ENCODE peak calls at places on chromosomes 7 and 10, in eight cellular contexts. H is adrenal gland; Z is cardiac muscle cell; V is A673; X is GM23338; Q is PC-3; G is tibial artery; U is CD8-positive, alpha-beta T cell. F is an unnamed sample.
A peak's percentile ranks its signal among the peaks of the same experiment; 100 is the strongest.

GRCh38 chr7:2355079-2356008 is 717 bp downstream of the EIF3B start:
- DNase-seq in X (peak; percentile 75), H (peak; percentile 29), Q (no peak), U (no peak), V (peak; percentile 36), Z (peak; percentile 23), G (no peak), F (no peak)

GRCh38 chr7:42125321-42125720 is 111.7 kb downstream of the GLI3 start:
- DNase-seq in V (no peak), U (no peak), H (no peak), Z (no peak), G (no peak), Q (no peak), X (no peak), F (no peak)

GRCh38 chr10:87845624-87846377 is 17.5 kb downstream of the KLLN start:
- DNase-seq in Q (peak; percentile 87), V (no peak), G (no peak), Z (no peak), H (no peak), X (no peak), U (no peak), F (no peak)

GRCh38 chr10:110486680-110487410 is 10.9 kb upstream of the DUSP5 start:
- DNase-seq in X (no peak), Q (no peak), U (no peak), V (peak; percentile 38), Z (no peak), H (no peak), G (no peak), F (no peak)

GRCh38 chr10:122154733-122155366 is 116.2 kb upstream of the BTBD16 start:
- DNase-seq in G (peak; percentile 89), H (no peak), U (no peak), Z (peak; percentile 42), Q (no peak), X (peak; percentile 64), V (no peak), F (peak; percentile 58)

GRCh38 chr10:50531388-50532077 is 92.2 kb downstream of the SGMS1 start:
- DNase-seq in Z (no peak), U (no peak), V (no peak), Q (no peak), G (no peak), H (no peak), X (no peak), F (no peak)

GRCh38 chr10:101438881-101439391 is 85.0 kb downstream of the BTRC start:
- DNase-seq in X (no peak), V (no peak), G (no peak), U (no peak), H (no peak), Q (peak; percentile 45), Z (no peak), F (no peak)

GRCh38 chr10:114548662-114549061 is 109.4 kb downstream of the ABLIM1 start:
- DNase-seq in V (no peak), Z (peak; percentile 58), H (no peak), X (peak; percentile 72), Q (peak; percentile 59), G (no peak), U (no peak), F (peak; percentile 36)

GRCh38 chr10:91941426-91941825 is 17.9 kb downstream of the BTAF1 start:
- DNase-seq in G (no peak), Q (peak; percentile 12), Z (no peak), X (no peak), H (no peak), U (no peak), V (no peak), F (no peak)

GRCh38 chr10:46534828-46535524 is 21.5 kb downstream of the GPRIN2 start:
- DNase-seq in Z (no peak), G (peak; percentile 67), X (no peak), Q (no peak), V (no peak), U (no peak), H (no peak), F (no peak)

GRCh38 chr7:28575241-28575643 is 162.9 kb downstream of the CREB5 start:
- DNase-seq in Q (peak; percentile 31), U (no peak), G (no peak), V (no peak), H (no peak), Z (no peak), X (no peak), F (no peak)

GRCh38 chr7:46245587-46246111 is 324.6 kb upstream of the IGFBP3 start:
- DNase-seq in G (no peak), V (no peak), Q (no peak), X (peak; percentile 22), U (no peak), Z (no peak), H (no peak), F (no peak)

GRCh38 chr10:22340362-22341189 is 4.7 kb upstream of the SPAG6 start:
- DNase-seq in Q (peak; percentile 54), U (no peak), H (peak; percentile 67), V (peak; percentile 90), Z (peak; percentile 80), X (peak; percentile 68), G (peak; percentile 79), F (peak; percentile 52)

GRCh38 chr7:155309021-155309338 is 11.3 kb downstream of the INSIG1 start:
- DNase-seq in U (no peak), Z (no peak), V (no peak), H (no peak), Q (no peak), G (no peak), X (no peak), F (no peak)

GRCh38 chr10:110497438-110498086 is at the start of gene DUSP5:
- DNase-seq in G (peak; percentile 96), H (peak; percentile 92), Z (peak; percentile 98), Q (peak; percentile 95), X (peak; percentile 97), V (peak; percentile 98), U (peak; percentile 96), F (peak; percentile 87)

GRCh38 chr10:124733566-124734245 is 10.5 kb downstream of the FAM53B start:
- DNase-seq in H (peak; percentile 49), V (no peak), X (no peak), U (no peak), G (peak; percentile 69), Q (no peak), Z (peak; percentile 55), F (no peak)
- H3K4me1 ChIP-seq in H (peaks cover 98% of the 10 kb centered on the region), V (no peaks in the 10 kb centered on the region), X (peaks cover 26% of the 10 kb centered on the region), U (peaks cover 88% of the 10 kb centered on the region), G (peaks cover 59% of the 10 kb centered on the region), Q (peaks cover 11% of the 10 kb centered on the region), Z (peaks cover 28% of the 10 kb centered on the region), F (peaks cover 100% of the 10 kb centered on the region)

GRCh38 chr10:35545079-35545657 is 60.0 kb upstream of the GJD4 start:
- DNase-seq in Z (no peak), U (no peak), V (no peak), X (no peak), G (no peak), Q (no peak), H (no peak), F (no peak)

GRCh38 chr10:35542303-35542702 is 62.8 kb upstream of the GJD4 start:
- DNase-seq in Z (no peak), Q (no peak), V (no peak), G (no peak), X (no peak), U (no peak), H (no peak), F (no peak)

GRCh38 chr10:35545878-35546631 is 59.1 kb upstream of the GJD4 start:
- DNase-seq in U (no peak), Q (peak; percentile 81), H (no peak), V (no peak), G (no peak), X (no peak), Z (no peak), F (no peak)

GRCh38 chr10:35552622-35553342 is 52.4 kb upstream of the GJD4 start:
- DNase-seq in Z (no peak), H (no peak), U (no peak), V (no peak), X (no peak), Q (peak; percentile 76), G (no peak), F (no peak)

DNA sequence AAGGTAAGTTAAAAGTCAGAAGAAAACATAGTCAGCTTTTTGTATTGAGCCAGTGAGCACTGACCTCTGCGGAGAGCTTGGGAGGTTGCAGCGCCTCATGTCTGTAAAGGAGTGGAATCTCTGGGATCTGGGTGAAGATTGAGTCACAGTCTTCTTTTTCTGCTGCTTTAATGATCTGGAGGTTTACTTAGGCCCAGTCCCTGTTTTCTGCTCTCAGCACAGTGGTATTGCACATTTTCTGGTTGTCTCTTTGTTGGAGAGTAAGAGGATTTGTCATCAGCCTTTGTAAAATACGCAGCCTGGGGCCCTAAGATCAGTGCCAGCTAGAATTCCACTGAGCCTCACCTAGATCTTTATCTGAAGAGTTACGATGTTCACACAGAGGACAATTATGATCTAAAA is 58.3 kb upstream of the GJD4 start:
- DNase-seq in U (no peak), V (peak; percentile 67), H (no peak), Q (peak; percentile 100), Z (no peak), G (no peak), X (peak; percentile 41), F (no peak)
- TF ChIP-seq CTCF in U (no peak), V (peak; percentile 42), H (no peak), Q (peak; percentile 78), Z (no peak), G (no peak), X (peak; percentile 29), F (no peak)

DNA sequence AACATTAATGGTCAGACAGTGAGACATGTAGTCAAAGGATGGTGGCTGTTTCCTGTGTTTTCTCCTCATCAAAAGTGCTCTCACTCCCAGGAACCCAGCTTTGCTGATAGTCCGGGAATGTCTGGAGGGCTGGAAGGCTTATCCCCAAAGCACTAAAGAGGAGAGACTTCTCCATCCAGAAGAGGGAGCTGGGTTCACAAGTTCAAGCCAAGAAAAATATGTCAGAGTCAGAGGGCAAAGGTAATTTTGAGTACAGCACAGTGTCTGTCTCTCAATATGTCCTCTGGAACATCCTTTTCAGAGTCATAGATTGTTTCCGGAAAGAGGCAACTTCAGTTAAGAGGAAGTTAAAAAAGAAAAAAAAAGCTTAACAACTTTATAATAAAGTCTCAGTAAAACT is 281.5 kb upstream of the PHYHIPL start:
- DNase-seq in G (no peak), U (no peak), H (no peak), X (peak; percentile 14), Z (peak; percentile 44), V (no peak), Q (no peak), F (no peak)
- H3K4me1 ChIP-seq in G (peaks cover 8% of the 10 kb centered on the region), U (no peaks in the 10 kb centered on the region), H (no peaks in the 10 kb centered on the region), X (peaks cover 10% of the 10 kb centered on the region), Z (peaks cover 16% of the 10 kb centered on the region), V (no peaks in the 10 kb centered on the region), Q (peaks cover 6% of the 10 kb centered on the region), F (no peaks in the 10 kb centered on the region)

GRCh38 chr7:7670490-7670889 is 29.9 kb downstream of the UMAD1 start:
- DNase-seq in H (no peak), Q (no peak), Z (no peak), G (no peak), V (no peak), X (no peak), U (no peak), F (no peak)

GRCh38 chr7:7668708-7669107 is 28.2 kb downstream of the UMAD1 start:
- DNase-seq in V (no peak), U (no peak), H (no peak), Q (no peak), Z (no peak), G (no peak), X (no peak), F (no peak)

GRCh38 chr7:7665031-7665430 is 24.5 kb downstream of the UMAD1 start:
- DNase-seq in V (no peak), Q (no peak), Z (no peak), G (no peak), H (no peak), X (no peak), U (no peak), F (no peak)

GRCh38 chr7:7664344-7664743 is 23.8 kb downstream of the UMAD1 start:
- DNase-seq in G (no peak), X (no peak), V (no peak), U (no peak), H (no peak), Z (no peak), Q (no peak), F (no peak)

GRCh38 chr7:7667187-7667586 is 26.6 kb downstream of the UMAD1 start:
- DNase-seq in Z (no peak), H (no peak), X (no peak), Q (no peak), V (no peak), U (no peak), G (no peak), F (no peak)
- TF ChIP-seq CTCF in Z (no peak), H (no peak), X (no peak), Q (no peak), V (no peak), U (no peak), G (no peak), F (no peak)

F was measured in gastrocnemius medialis.